ENCODE peak calls at places on chromosomes 5 and 9, in eight cellular contexts. R is heart left ventricle, D is gastrocnemius medialis, U is spleen, C is mesenchymal stem cell, Z is psoas muscle, S is right atrium auricular region, H is body of pancreas. Y is an unnamed sample.
A peak's percentile ranks its signal among the peaks of the same experiment; 100 is the strongest.

GRCh38 chr9:4666042-4666699 is at the start of gene SPATA6L:
- DNase-seq in R (peak; percentile 73), D (peak; percentile 35), U (peak; percentile 91), C (peak; percentile 73), Z (peak; percentile 80), S (peak; percentile 79), H (peak; percentile 80), Y (no peak)

GRCh38 chr9:35903049-35903448 is 3.0 kb upstream of the HRCT1 start:
- DNase-seq in R (peak; percentile 37), D (no peak), U (no peak), C (peak; percentile 56), Z (no peak), S (no peak), H (peak; percentile 45), Y (no peak)

GRCh38 chr5:100311811-100312210 is 223.4 kb upstream of the FAM174A start:
- DNase-seq in R (no peak), D (no peak), U (no peak), C (no peak), Z (no peak), S (no peak), H (no peak), Y (no peak)

GRCh38 chr9:87781331-87781730 is 55.4 kb downstream of the CTSL start:
- DNase-seq in R (no peak), D (no peak), U (no peak), C (no peak), Z (no peak), S (no peak), H (no peak), Y (no peak)

GRCh38 chr5:66898241-66899039 is 298.2 kb downstream of the CD180 start:
- DNase-seq in R (no peak), D (no peak), U (no peak), C (peak; percentile 38), Z (no peak), S (no peak), H (no peak), Y (no peak)

GRCh38 chr5:43358338-43358737 is 45.1 kb upstream of the HMGCS1 start:
- DNase-seq in R (no peak), D (no peak), U (no peak), C (no peak), Z (no peak), S (no peak), H (no peak), Y (no peak)

GRCh38 chr9:129580211-129580915 is 40.5 kb downstream of the C9orf50 start:
- DNase-seq in R (no peak), D (no peak), U (no peak), C (no peak), Z (no peak), S (no peak), H (no peak), Y (no peak)

GRCh38 chr9:6584881-6585597 is 60.5 kb downstream of the GLDC start:
- DNase-seq in R (no peak), D (no peak), U (no peak), C (peak; percentile 37), Z (no peak), S (no peak), H (no peak), Y (peak; percentile 14)

GRCh38 chr9:35729700-35730485 is 2.1 kb downstream of the TLN1 start:
- DNase-seq in R (peak; percentile 65), D (peak; percentile 51), U (peak; percentile 92), C (peak; percentile 90), Z (peak; percentile 73), S (peak; percentile 74), H (no peak), Y (no peak)

GRCh38 chr5:112960861-112961504 is 15.6 kb upstream of the DCP2 start:
- DNase-seq in R (no peak), D (no peak), U (no peak), C (no peak), Z (no peak), S (no peak), H (no peak), Y (no peak)

GRCh38 chr5:306011-306805 is 15.3 kb upstream of the AHRR start:
- DNase-seq in R (no peak), D (no peak), U (peak; percentile 41), C (no peak), Z (peak; percentile 32), S (no peak), H (no peak), Y (no peak)

GRCh38 chr5:11902304-11902703 is 1.9 kb downstream of the CTNND2 start:
- DNase-seq in R (no peak), D (no peak), U (no peak), C (no peak), Z (no peak), S (no peak), H (peak; percentile 45), Y (no peak)

DNA sequence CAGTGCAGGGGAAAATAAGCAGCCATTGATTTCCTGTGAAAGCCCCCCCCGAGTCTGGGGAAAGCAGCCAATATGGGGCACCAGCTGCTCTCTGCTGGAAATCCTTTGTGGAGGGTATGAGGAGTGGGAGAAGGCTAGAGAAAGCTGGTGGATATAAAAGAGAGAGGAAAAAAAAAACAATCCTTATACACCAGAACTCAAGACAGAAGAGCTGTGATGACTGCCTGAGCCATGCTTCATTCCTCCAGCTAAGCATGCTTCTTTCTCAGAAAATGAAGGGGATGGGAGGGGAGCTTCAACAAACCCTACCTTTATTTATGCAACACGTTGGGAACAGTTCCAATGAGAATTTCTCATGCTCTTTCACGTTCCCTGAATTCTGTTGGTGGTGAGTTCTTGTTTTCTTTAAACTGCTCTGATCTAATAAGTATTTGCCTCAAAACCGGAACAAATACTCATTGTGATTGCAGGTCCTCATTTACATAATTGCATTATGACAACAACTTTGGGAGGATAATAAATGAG is 688.0 kb upstream of the SEMA6A start:
- DNase-seq in R (no peak), D (no peak), U (no peak), C (no peak), Z (no peak), S (no peak), H (no peak), Y (no peak)
- H3K27ac ChIP-seq in R (no peak overlapping the region), D (no peak overlapping the region), U (no peak overlapping the region), C (no peak overlapping the region), Z (no peak overlapping the region), S (no peak overlapping the region), H (no peak overlapping the region), Y (peak overlapping the region; percentile 32)

DNA sequence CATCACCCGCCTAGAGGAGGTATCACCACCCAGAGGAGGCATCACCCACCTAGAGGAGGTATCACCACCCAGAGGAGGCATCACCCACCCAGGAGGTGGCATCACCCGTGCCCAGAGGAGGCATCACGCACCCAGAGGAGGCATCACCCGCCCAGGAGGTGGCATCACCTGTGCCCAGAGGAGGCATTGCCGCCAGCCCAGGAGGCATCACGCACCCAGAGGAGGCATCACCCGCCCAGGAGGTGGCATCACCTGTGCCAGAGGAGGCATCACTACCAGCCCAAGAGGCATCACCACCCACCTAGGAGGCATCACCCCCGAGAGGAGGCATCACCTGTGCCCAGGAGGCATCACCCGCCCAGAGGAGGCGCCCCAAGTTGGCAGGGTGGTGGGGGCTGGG is 2.6 kb downstream of the NOTCH1 start:
- DNase-seq in R (no peak), D (no peak), U (no peak), C (no peak), Z (no peak), S (no peak), H (no peak), Y (no peak)
- H3K4me3 ChIP-seq in R (peak overlapping the region; percentile 90), D (no peak overlapping the region), U (peak overlapping the region; percentile 89), C (no peak overlapping the region), Z (peak overlapping the region; percentile 78), S (no peak overlapping the region), H (no peak overlapping the region), Y (no peak overlapping the region)

DNA sequence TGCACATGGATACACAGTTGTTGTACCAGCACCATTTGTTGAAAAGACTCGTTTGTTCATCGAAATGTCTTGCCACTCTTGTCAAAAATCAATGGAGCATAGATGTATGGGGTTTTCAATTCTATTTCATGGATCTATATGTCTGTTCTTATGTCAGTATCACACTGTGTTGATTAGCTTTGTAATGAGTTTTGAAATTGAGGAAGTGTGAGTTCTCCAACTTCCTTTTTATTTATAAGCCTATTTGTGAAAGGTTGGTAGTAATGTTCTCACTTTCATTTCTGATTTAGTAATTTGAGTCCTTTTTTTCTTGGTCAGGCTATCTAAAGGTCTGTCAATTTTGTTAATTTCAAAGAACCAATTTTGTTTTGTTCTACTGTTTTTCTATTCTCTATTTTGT is 26.1 kb downstream of the ZNF510 start:
- DNase-seq in R (no peak), D (no peak), U (no peak), C (no peak), Z (no peak), S (no peak), H (no peak), Y (no peak)
- H3K9me3 ChIP-seq in R (peaks cover 93% of the 10 kb centered on the region), D (peaks cover 63% of the 10 kb centered on the region), U (peaks cover 100% of the 10 kb centered on the region), C (peaks cover 97% of the 10 kb centered on the region), Z (peaks cover 88% of the 10 kb centered on the region), S (peaks cover 94% of the 10 kb centered on the region), H (no peaks in the 10 kb centered on the region), Y (peaks cover 11% of the 10 kb centered on the region)

DNA sequence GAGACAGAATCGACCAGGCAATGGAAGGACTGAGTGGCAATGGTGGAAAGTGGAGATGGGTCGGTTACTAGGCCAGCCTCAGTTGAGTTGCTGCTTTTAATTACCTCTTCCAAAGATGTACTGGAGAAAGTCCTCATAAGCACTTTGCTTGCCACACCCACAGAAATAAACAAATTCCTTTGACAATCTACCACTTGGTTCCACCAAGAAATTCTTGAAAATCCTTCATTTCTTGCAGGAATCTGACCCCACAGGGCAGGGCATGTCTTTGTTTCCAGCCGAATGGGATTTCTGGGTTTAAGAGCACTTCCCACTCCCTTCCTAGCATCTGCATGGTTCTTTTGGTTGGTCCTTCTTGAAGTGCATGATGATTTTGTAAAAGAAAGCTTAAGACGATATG is 54.5 kb downstream of the ADAMTS12 start:
- DNase-seq in R (no peak), D (no peak), U (no peak), C (no peak), Z (no peak), S (no peak), H (no peak), Y (no peak)
- H3K27ac ChIP-seq in R (no peak overlapping the region), D (no peak overlapping the region), U (no peak overlapping the region), C (no peak overlapping the region), Z (no peak overlapping the region), S (no peak overlapping the region), H (no peak overlapping the region), Y (no peak overlapping the region)

Y was measured in SK-N-MC.